ENCODE peak calls at places on chromosome 3, in ten cellular contexts. One of them, this sample, is unnamed.

GRCh38 chr3:101643861-101644613 is 32.9 kb downstream of the ZBTB11 start:
- DNase-seq in PC-3: peak; percentile 88
- DNase-seq in kidney epithelial cell: peak; percentile 23
- DNase-seq in choroid plexus epithelial cell: peak; percentile 20
- DNase-seq in cardiac fibroblast: peak; percentile 71
- DNase-seq in fibroblast of mammary gland: peak; percentile 79
- DNase-seq in brain microvascular endothelial cell: peak; percentile 44
- DNase-seq in endodermal cell: no peak
- DNase-seq in IMR-90: peak; percentile 84
- DNase-seq in lower leg skin: no peak
- DNase-seq in this sample: peak; percentile 78

GRCh38 chr3:54772707-54773106 is 155.2 kb downstream of the LRTM1 start:
- DNase-seq in lower leg skin: no peak
- DNase-seq in brain microvascular endothelial cell: no peak
- DNase-seq in PC-3: no peak
- DNase-seq in choroid plexus epithelial cell: no peak
- DNase-seq in fibroblast of mammary gland: no peak
- DNase-seq in endodermal cell: no peak
- DNase-seq in cardiac fibroblast: no peak
- DNase-seq in IMR-90: no peak
- DNase-seq in kidney epithelial cell: no peak
- DNase-seq in this sample: no peak

GRCh38 chr3:17491601-17492000 is 250.8 kb downstream of the TBC1D5 start:
- DNase-seq in brain microvascular endothelial cell: peak; percentile 81
- DNase-seq in choroid plexus epithelial cell: peak; percentile 88
- DNase-seq in cardiac fibroblast: peak; percentile 70
- DNase-seq in kidney epithelial cell: peak; percentile 34
- DNase-seq in endodermal cell: no peak
- DNase-seq in PC-3: peak; percentile 73
- DNase-seq in lower leg skin: no peak
- DNase-seq in fibroblast of mammary gland: peak; percentile 79
- DNase-seq in IMR-90: peak; percentile 86
- DNase-seq in this sample: peak; percentile 85

GRCh38 chr3:42605550-42606173 is 5.2 kb downstream of the NKTR start:
- DNase-seq in lower leg skin: no peak
- DNase-seq in endodermal cell: no peak
- DNase-seq in PC-3: no peak
- DNase-seq in fibroblast of mammary gland: peak; percentile 30
- DNase-seq in kidney epithelial cell: no peak
- DNase-seq in cardiac fibroblast: no peak
- DNase-seq in IMR-90: no peak
- DNase-seq in brain microvascular endothelial cell: no peak
- DNase-seq in choroid plexus epithelial cell: no peak
- DNase-seq in this sample: no peak

GRCh38 chr3:15269091-15269989 is 63.0 kb downstream of the SH3BP5 start:
- DNase-seq in lower leg skin: peak; percentile 98
- DNase-seq in brain microvascular endothelial cell: peak; percentile 97
- DNase-seq in choroid plexus epithelial cell: peak; percentile 98
- DNase-seq in IMR-90: peak; percentile 96
- DNase-seq in endodermal cell: peak; percentile 73
- DNase-seq in PC-3: peak; percentile 98
- DNase-seq in cardiac fibroblast: peak; percentile 96
- DNase-seq in kidney epithelial cell: peak; percentile 75
- DNase-seq in fibroblast of mammary gland: peak; percentile 99
- DNase-seq in this sample: peak; percentile 95

GRCh38 chr3:36903119-36903882 is 41.6 kb downstream of the TRANK1 start:
- DNase-seq in brain microvascular endothelial cell: no peak
- DNase-seq in choroid plexus epithelial cell: no peak
- DNase-seq in IMR-90: no peak
- DNase-seq in cardiac fibroblast: peak; percentile 6
- DNase-seq in fibroblast of mammary gland: no peak
- DNase-seq in lower leg skin: peak; percentile 54
- DNase-seq in kidney epithelial cell: no peak
- DNase-seq in PC-3: no peak
- DNase-seq in endodermal cell: no peak
- DNase-seq in this sample: no peak

GRCh38 chr3:98855811-98856400 is 45.6 kb downstream of the DCBLD2 start:
- DNase-seq in cardiac fibroblast: peak; percentile 91
- DNase-seq in fibroblast of mammary gland: peak; percentile 97
- DNase-seq in IMR-90: peak; percentile 94
- DNase-seq in lower leg skin: no peak
- DNase-seq in brain microvascular endothelial cell: peak; percentile 77
- DNase-seq in choroid plexus epithelial cell: peak; percentile 94
- DNase-seq in endodermal cell: no peak
- DNase-seq in PC-3: peak; percentile 86
- DNase-seq in kidney epithelial cell: peak; percentile 28
- DNase-seq in this sample: peak; percentile 98

GRCh38 chr3:138186803-138187295 is 252 bp upstream of the ARMC8 start:
- DNase-seq in fibroblast of mammary gland: no peak
- DNase-seq in IMR-90: peak; percentile 83
- DNase-seq in lower leg skin: peak; percentile 98
- DNase-seq in brain microvascular endothelial cell: peak; percentile 88
- DNase-seq in kidney epithelial cell: peak; percentile 39
- DNase-seq in endodermal cell: peak; percentile 94
- DNase-seq in choroid plexus epithelial cell: peak; percentile 93
- DNase-seq in PC-3: peak; percentile 81
- DNase-seq in cardiac fibroblast: peak; percentile 92
- DNase-seq in this sample: no peak

GRCh38 chr3:58206406-58207011 is 4.3 kb downstream of the DNASE1L3 start:
- DNase-seq in cardiac fibroblast: peak; percentile 30
- DNase-seq in fibroblast of mammary gland: peak; percentile 76
- DNase-seq in lower leg skin: no peak
- DNase-seq in brain microvascular endothelial cell: peak; percentile 49
- DNase-seq in choroid plexus epithelial cell: peak; percentile 27
- DNase-seq in IMR-90: peak; percentile 56
- DNase-seq in PC-3: peak; percentile 88
- DNase-seq in kidney epithelial cell: no peak
- DNase-seq in endodermal cell: peak; percentile 33
- DNase-seq in this sample: peak; percentile 55

GRCh38 chr3:113169876-113170452 is 41.4 kb upstream of the BOC start:
- DNase-seq in choroid plexus epithelial cell: no peak
- DNase-seq in PC-3: no peak
- DNase-seq in cardiac fibroblast: no peak
- DNase-seq in fibroblast of mammary gland: no peak
- DNase-seq in lower leg skin: no peak
- DNase-seq in endodermal cell: no peak
- DNase-seq in kidney epithelial cell: no peak
- DNase-seq in brain microvascular endothelial cell: no peak
- DNase-seq in IMR-90: no peak
- DNase-seq in this sample: no peak

GRCh38 chr3:190564175-190564574 is 50.3 kb downstream of the IL1RAP start:
- DNase-seq in lower leg skin: no peak
- DNase-seq in endodermal cell: no peak
- DNase-seq in fibroblast of mammary gland: no peak
- DNase-seq in IMR-90: no peak
- DNase-seq in PC-3: no peak
- DNase-seq in kidney epithelial cell: no peak
- DNase-seq in brain microvascular endothelial cell: no peak
- DNase-seq in choroid plexus epithelial cell: no peak
- DNase-seq in cardiac fibroblast: no peak
- DNase-seq in this sample: no peak

GRCh38 chr3:134737520-134737919 is 57.5 kb upstream of the EPHB1 start:
- DNase-seq in endodermal cell: no peak
- DNase-seq in choroid plexus epithelial cell: no peak
- DNase-seq in IMR-90: no peak
- DNase-seq in fibroblast of mammary gland: no peak
- DNase-seq in lower leg skin: no peak
- DNase-seq in PC-3: no peak
- DNase-seq in cardiac fibroblast: no peak
- DNase-seq in brain microvascular endothelial cell: no peak
- DNase-seq in kidney epithelial cell: no peak
- DNase-seq in this sample: no peak

GRCh38 chr3:75295013-75295412 is 369.1 kb upstream of the FRG2C start:
- DNase-seq in cardiac fibroblast: no peak
- DNase-seq in endodermal cell: no peak
- DNase-seq in PC-3: no peak
- DNase-seq in fibroblast of mammary gland: no peak
- DNase-seq in brain microvascular endothelial cell: no peak
- DNase-seq in IMR-90: no peak
- DNase-seq in choroid plexus epithelial cell: no peak
- DNase-seq in kidney epithelial cell: no peak
- DNase-seq in lower leg skin: no peak
- DNase-seq in this sample: no peak

GRCh38 chr3:107367353-107367752 is 9.9 kb upstream of the CCDC54 start:
- DNase-seq in fibroblast of mammary gland: peak; percentile 84
- DNase-seq in endodermal cell: no peak
- DNase-seq in lower leg skin: no peak
- DNase-seq in choroid plexus epithelial cell: peak; percentile 75
- DNase-seq in kidney epithelial cell: peak; percentile 32
- DNase-seq in cardiac fibroblast: peak; percentile 62
- DNase-seq in IMR-90: peak; percentile 88
- DNase-seq in brain microvascular endothelial cell: peak; percentile 73
- DNase-seq in PC-3: peak; percentile 95
- DNase-seq in this sample: peak; percentile 76

DNA sequence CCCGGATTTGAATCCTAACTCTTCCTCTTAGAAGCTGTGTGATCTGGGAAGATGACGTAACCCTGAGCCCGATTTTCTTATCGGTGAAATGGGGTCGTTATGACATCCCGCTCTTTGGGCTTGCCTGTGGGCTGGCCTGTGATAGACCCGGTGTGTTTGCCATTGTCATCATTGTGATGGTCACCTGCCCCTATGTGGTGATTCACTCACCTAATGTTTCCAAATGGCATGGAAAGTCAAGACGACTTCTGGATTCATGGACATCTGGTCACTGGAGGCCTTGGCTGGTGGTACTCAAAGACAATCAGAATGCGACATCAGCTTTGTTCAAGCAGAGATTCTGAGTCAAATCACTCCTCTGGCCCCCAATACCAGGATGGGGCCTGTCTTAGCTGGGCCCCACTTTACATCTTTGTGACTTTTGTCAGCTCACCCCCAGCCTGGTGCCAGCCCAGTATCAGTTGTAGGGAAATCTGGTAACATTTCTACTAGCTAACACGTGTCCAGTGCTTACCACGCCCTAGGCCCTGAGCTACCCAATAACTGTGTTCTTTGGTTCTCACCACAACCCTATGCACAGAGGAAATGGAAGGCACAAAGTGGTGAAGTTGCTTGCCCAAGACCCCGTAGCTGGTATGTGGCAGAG is 2.8 kb downstream of the TMEM43 start:
- DNase-seq in IMR-90: no peak
- DNase-seq in fibroblast of mammary gland: no peak
- DNase-seq in cardiac fibroblast: no peak
- DNase-seq in endodermal cell: peak; percentile 26
- DNase-seq in kidney epithelial cell: no peak
- DNase-seq in choroid plexus epithelial cell: no peak
- DNase-seq in PC-3: no peak
- DNase-seq in lower leg skin: peak; percentile 65
- DNase-seq in brain microvascular endothelial cell: no peak
- DNase-seq in this sample: no peak
- H3K4me3 ChIP-seq in IMR-90: no peak overlapping the region
- H3K4me3 ChIP-seq in fibroblast of mammary gland: no peak overlapping the region
- H3K4me3 ChIP-seq in cardiac fibroblast: no peak overlapping the region
- H3K4me3 ChIP-seq in endodermal cell: no peak overlapping the region
- H3K4me3 ChIP-seq in kidney epithelial cell: no peak overlapping the region
- H3K4me3 ChIP-seq in choroid plexus epithelial cell: no peak overlapping the region
- H3K4me3 ChIP-seq in PC-3: no peak overlapping the region
- H3K4me3 ChIP-seq in lower leg skin: no peak overlapping the region
- H3K4me3 ChIP-seq in brain microvascular endothelial cell: no peak overlapping the region
- H3K4me3 ChIP-seq in this sample: no peak overlapping the region

DNA sequence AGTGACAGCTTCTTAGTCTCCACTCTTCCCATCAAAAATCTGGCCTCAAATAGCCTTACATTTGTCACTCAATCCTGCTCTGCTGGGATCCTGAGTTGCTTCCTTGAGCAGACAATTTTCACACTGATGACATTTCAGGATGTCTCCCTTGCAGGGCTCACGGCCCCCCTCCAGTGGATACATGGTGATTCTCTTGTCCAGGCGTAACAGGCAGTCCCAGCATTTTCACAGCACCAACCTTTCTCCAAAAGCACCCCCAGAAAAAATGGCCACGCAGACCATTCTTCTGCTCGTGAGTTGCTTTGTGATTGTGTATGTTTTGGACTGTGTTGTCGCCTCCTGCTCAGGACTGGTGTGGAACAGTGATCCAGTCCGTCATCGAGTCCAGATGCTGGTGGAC is 47.4 kb upstream of the WNT7A start:
- DNase-seq in lower leg skin: no peak
- DNase-seq in choroid plexus epithelial cell: peak; percentile 1
- DNase-seq in fibroblast of mammary gland: no peak
- DNase-seq in brain microvascular endothelial cell: no peak
- DNase-seq in cardiac fibroblast: no peak
- DNase-seq in PC-3: peak; percentile 44
- DNase-seq in endodermal cell: peak; percentile 62
- DNase-seq in kidney epithelial cell: no peak
- DNase-seq in IMR-90: peak; percentile 0
- DNase-seq in this sample: no peak
- TF ChIP-seq CTCF in lower leg skin: no peak
- TF ChIP-seq CTCF in choroid plexus epithelial cell: peak; percentile 24
- TF ChIP-seq CTCF in fibroblast of mammary gland: no peak
- TF ChIP-seq CTCF in brain microvascular endothelial cell: peak; percentile 7
- TF ChIP-seq CTCF in cardiac fibroblast: peak; percentile 3
- TF ChIP-seq CTCF in PC-3: peak; percentile 64
- TF ChIP-seq CTCF in endodermal cell: peak; percentile 61
- TF ChIP-seq CTCF in kidney epithelial cell: no peak
- TF ChIP-seq CTCF in IMR-90: no peak
- TF ChIP-seq CTCF in this sample: no peak

DNA sequence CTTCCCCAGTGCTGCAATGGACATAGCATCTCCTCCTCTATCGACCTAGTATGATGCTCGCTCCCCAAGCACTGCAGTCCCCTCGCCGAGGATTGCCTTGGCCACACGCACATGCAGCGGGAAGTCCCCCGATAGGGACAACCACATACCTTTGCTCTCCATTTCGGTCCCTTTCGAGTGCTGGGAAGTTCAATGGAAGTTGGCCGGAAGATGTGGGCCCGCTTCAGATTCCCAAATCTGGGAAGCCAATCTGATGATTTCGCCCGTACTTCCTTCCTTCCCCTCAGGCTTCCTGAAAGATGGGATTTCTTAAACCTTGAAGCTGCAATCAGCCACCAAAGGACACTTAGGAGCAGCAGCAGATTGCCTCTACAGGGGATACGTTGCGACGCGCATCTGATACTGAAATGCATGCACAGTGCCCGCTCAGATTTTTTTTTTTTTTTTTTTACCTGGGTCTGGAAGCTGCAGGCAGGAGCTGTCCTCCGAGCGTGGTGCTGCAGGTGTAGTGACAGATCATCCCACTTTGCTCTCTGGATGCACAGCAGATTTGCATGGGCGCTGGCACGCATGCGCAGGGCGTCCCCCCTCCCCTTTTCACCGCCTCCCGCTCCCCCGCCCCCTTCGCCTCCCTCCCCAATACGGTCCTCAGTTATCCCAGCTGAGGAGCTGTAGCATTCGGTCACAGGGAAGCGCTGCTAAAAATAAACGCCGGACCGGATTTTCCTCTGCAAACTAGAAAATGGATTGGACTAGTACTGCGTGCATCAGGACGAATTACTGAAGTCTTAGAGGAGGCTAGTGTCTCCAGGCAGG is at the start of gene FGF12:
- DNase-seq in PC-3: peak; percentile 52
- DNase-seq in endodermal cell: peak; percentile 99
- DNase-seq in choroid plexus epithelial cell: peak; percentile 12
- DNase-seq in lower leg skin: no peak
- DNase-seq in cardiac fibroblast: peak; percentile 30
- DNase-seq in kidney epithelial cell: peak; percentile 28
- DNase-seq in IMR-90: peak; percentile 0
- DNase-seq in brain microvascular endothelial cell: peak; percentile 4
- DNase-seq in fibroblast of mammary gland: peak; percentile 17
- DNase-seq in this sample: peak; percentile 30
- H3K4me3 ChIP-seq in PC-3: no peak within 1 kb of the TSS
- H3K4me3 ChIP-seq in endodermal cell: peak within 1 kb of the TSS; percentile 79
- H3K4me3 ChIP-seq in choroid plexus epithelial cell: no peak within 1 kb of the TSS
- H3K4me3 ChIP-seq in lower leg skin: no peak within 1 kb of the TSS
- H3K4me3 ChIP-seq in cardiac fibroblast: no peak within 1 kb of the TSS
- H3K4me3 ChIP-seq in kidney epithelial cell: no peak within 1 kb of the TSS
- H3K4me3 ChIP-seq in IMR-90: no peak within 1 kb of the TSS
- H3K4me3 ChIP-seq in brain microvascular endothelial cell: no peak within 1 kb of the TSS
- H3K4me3 ChIP-seq in fibroblast of mammary gland: no peak within 1 kb of the TSS
- H3K4me3 ChIP-seq in this sample: peak within 1 kb of the TSS; percentile 32

GRCh38 chr3:55817177-55817576 is 330.1 kb upstream of the WNT5A start:
- DNase-seq in cardiac fibroblast: no peak
- DNase-seq in IMR-90: no peak
- DNase-seq in kidney epithelial cell: no peak
- DNase-seq in choroid plexus epithelial cell: no peak
- DNase-seq in endodermal cell: no peak
- DNase-seq in fibroblast of mammary gland: no peak
- DNase-seq in brain microvascular endothelial cell: no peak
- DNase-seq in PC-3: no peak
- DNase-seq in lower leg skin: no peak
- DNase-seq in this sample: no peak
- TF ChIP-seq CTCF in cardiac fibroblast: no peak
- TF ChIP-seq CTCF in IMR-90: no peak
- TF ChIP-seq CTCF in kidney epithelial cell: no peak
- TF ChIP-seq CTCF in choroid plexus epithelial cell: no peak
- TF ChIP-seq CTCF in endodermal cell: peak; percentile 45
- TF ChIP-seq CTCF in fibroblast of mammary gland: no peak
- TF ChIP-seq CTCF in brain microvascular endothelial cell: no peak
- TF ChIP-seq CTCF in PC-3: peak; percentile 21
- TF ChIP-seq CTCF in lower leg skin: no peak
- TF ChIP-seq CTCF in this sample: no peak

This sample was measured in fibroblast of the aortic adventitia.